ENCODE peak calls at places on chromosome 7, in nine cellular contexts. Y is OCI-LY7, Q is AG04450, X is stomach, C is PC-9, B is IMR-90, L is neural progenitor cell, R is lung, W is RWPE2. M is an unnamed sample.

GRCh38 chr7:7772385-7772784 is 54.0 kb upstream of the RPA3 start:
- DNase-seq in Y (peak; percentile 50), Q (no peak), X (no peak), R (no peak), B (peak; percentile 67), W (no peak), C (no peak), L (no peak), M (peak; percentile 29)

GRCh38 chr7:17147409-17147808 is 151.0 kb upstream of the AHR start:
- DNase-seq in L (no peak), B (no peak), C (no peak), X (no peak), Q (no peak), R (no peak), W (no peak), Y (no peak), M (no peak)

GRCh38 chr7:153832160-153832559 is 220.0 kb upstream of the DPP6 start:
- DNase-seq in B (no peak), R (no peak), Q (no peak), X (no peak), L (no peak), Y (no peak), W (no peak), C (no peak), M (no peak)

GRCh38 chr7:70028620-70029019 is 430.3 kb downstream of the AUTS2 start:
- DNase-seq in B (no peak), Q (no peak), C (no peak), W (no peak), L (no peak), X (no peak), Y (peak; percentile 35), R (no peak), M (no peak)

GRCh38 chr7:96548664-96549063 is 161.0 kb downstream of the SEM1 start:
- DNase-seq in Q (no peak), W (peak; percentile 85), B (no peak), C (peak; percentile 84), R (no peak), L (no peak), X (no peak), Y (no peak), M (no peak)

GRCh38 chr7:27908534-27909165 is 168.7 kb downstream of the TAX1BP1 start:
- DNase-seq in L (no peak), C (no peak), W (no peak), R (no peak), X (no peak), B (no peak), Q (no peak), Y (no peak), M (no peak)

GRCh38 chr7:17849504-17849903 is 90.8 kb downstream of the SNX13 start:
- DNase-seq in Q (peak; percentile 18), C (no peak), B (peak; percentile 64), L (no peak), R (no peak), Y (no peak), X (no peak), W (no peak), M (no peak)

GRCh38 chr7:108109216-108109908 is 20.8 kb downstream of the LAMB4 start:
- DNase-seq in B (no peak), X (no peak), Q (no peak), W (no peak), L (peak; percentile 43), Y (peak; percentile 15), R (no peak), C (no peak), M (no peak)

GRCh38 chr7:98399462-98399861 is 1.4 kb downstream of the BAIAP2L1 start:
- DNase-seq in Y (no peak), W (no peak), X (no peak), L (peak; percentile 6), B (peak; percentile 43), R (no peak), C (no peak), Q (no peak), M (no peak)

GRCh38 chr7:98398567-98399372 is 2.1 kb downstream of the BAIAP2L1 start:
- DNase-seq in Y (no peak), L (peak; percentile 9), R (no peak), W (no peak), B (no peak), Q (no peak), C (peak; percentile 24), X (no peak), M (no peak)

GRCh38 chr7:98399903-98400537 is 870 bp downstream of the BAIAP2L1 start:
- DNase-seq in W (no peak), B (peak; percentile 17), C (peak; percentile 34), X (no peak), Q (no peak), L (peak; percentile 81), R (no peak), Y (no peak), M (no peak)

GRCh38 chr7:98396768-98397167 is 4.1 kb downstream of the BAIAP2L1 start:
- DNase-seq in W (no peak), C (no peak), B (no peak), Y (no peak), X (no peak), R (no peak), L (no peak), Q (no peak), M (no peak)

GRCh38 chr7:98400538-98401427 is at the start of gene BAIAP2L1:
- DNase-seq in Q (no peak), X (peak; percentile 98), W (peak; percentile 91), B (peak; percentile 49), L (peak; percentile 96), R (peak; percentile 93), Y (peak; percentile 36), C (peak; percentile 100), M (peak; percentile 66)
- TF ChIP-seq CTCF in Q (peak; percentile 57), X (peak; percentile 39), W (peak; percentile 92), B (peak; percentile 63), L (peak; percentile 74), R (peak; percentile 33), Y (peak; percentile 47), C (peak; percentile 79), M (peak; percentile 81)

DNA sequence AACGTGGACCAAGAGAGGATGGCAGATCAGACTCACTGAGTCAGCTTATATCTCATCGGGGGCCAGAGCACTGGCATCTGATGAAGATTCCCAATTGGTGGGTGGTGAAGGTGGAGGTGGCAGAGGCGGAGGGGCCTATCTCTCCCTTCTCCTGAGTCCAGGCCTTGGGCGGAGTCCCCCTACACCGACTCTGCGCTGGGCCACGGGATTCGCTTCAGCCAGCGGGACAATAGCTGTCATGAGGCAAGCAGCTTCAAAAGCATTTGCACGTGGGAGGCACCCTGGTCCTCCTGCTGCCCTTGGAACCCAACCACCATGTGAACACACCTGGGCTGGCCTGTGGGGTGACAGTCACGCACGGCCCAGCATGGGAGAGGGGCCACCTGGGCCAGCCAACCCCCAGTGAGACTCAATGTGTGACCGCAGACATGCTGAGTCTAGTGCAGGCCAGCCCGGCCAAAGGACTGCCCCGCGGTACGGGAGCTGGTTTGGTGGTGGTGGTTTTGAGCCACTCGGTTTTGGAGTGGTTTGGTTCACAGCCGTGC is 466.8 kb upstream of the FOXK1 start:
- DNase-seq in B (no peak), L (no peak), W (no peak), Y (no peak), X (no peak), C (no peak), Q (no peak), R (no peak), M (no peak)
- H3K27ac ChIP-seq in B (no peak overlapping the region), L (no peak overlapping the region), W (no peak overlapping the region), Y (no peak overlapping the region), X (no peak overlapping the region), C (no peak overlapping the region), Q (no peak overlapping the region), R (no peak overlapping the region), M (no peak overlapping the region)

GRCh38 chr7:128358233-128358632 is 3.3 kb downstream of the PRRT4 start:
- DNase-seq in R (no peak), C (no peak), Q (no peak), X (no peak), W (no peak), B (no peak), L (no peak), Y (no peak), M (no peak)

GRCh38 chr7:128359336-128359735 is 2.2 kb downstream of the PRRT4 start:
- DNase-seq in Q (no peak), X (no peak), W (no peak), Y (no peak), L (no peak), R (no peak), C (no peak), B (no peak), M (no peak)

GRCh38 chr7:128361463-128362441 is at the start of gene PRRT4:
- DNase-seq in Y (no peak), W (no peak), C (peak; percentile 38), Q (no peak), R (no peak), B (no peak), L (peak; percentile 82), X (peak; percentile 40), M (no peak)

GRCh38 chr7:128357366-128357662 is 4.2 kb downstream of the PRRT4 start:
- DNase-seq in W (no peak), Q (no peak), L (peak; percentile 9), R (no peak), B (no peak), C (peak; percentile 53), Y (no peak), X (no peak), M (no peak)

GRCh38 chr7:128359939-128360338 is 1.6 kb downstream of the PRRT4 start:
- DNase-seq in Q (no peak), X (no peak), Y (no peak), W (no peak), L (no peak), R (no peak), B (no peak), C (no peak), M (no peak)
- H3K4me3 ChIP-seq in Q (no peak overlapping the region), X (no peak overlapping the region), Y (no peak overlapping the region), W (no peak overlapping the region), L (peak overlapping the region; percentile 67), R (no peak overlapping the region), B (no peak overlapping the region), C (peak overlapping the region; percentile 67), M (no peak overlapping the region)

GRCh38 chr7:150444674-150445365 is 5.6 kb upstream of the GIMAP8 start:
- DNase-seq in Y (no peak), Q (no peak), R (no peak), B (no peak), X (no peak), L (no peak), C (no peak), W (no peak), M (no peak)

GRCh38 chr7:150442811-150443210 is 7.6 kb upstream of the GIMAP8 start:
- DNase-seq in W (no peak), Y (no peak), C (no peak), R (no peak), Q (no peak), X (no peak), B (no peak), L (no peak), M (no peak)

GRCh38 chr7:150444141-150444540 is 6.3 kb upstream of the GIMAP8 start:
- DNase-seq in X (no peak), L (no peak), B (no peak), Y (no peak), C (no peak), R (no peak), W (no peak), Q (no peak), M (no peak)

GRCh38 chr7:150439926-150440325 is 10.5 kb upstream of the GIMAP8 start:
- DNase-seq in W (no peak), Y (no peak), R (no peak), L (no peak), B (peak; percentile 7), Q (no peak), C (no peak), X (no peak), M (no peak)

DNA sequence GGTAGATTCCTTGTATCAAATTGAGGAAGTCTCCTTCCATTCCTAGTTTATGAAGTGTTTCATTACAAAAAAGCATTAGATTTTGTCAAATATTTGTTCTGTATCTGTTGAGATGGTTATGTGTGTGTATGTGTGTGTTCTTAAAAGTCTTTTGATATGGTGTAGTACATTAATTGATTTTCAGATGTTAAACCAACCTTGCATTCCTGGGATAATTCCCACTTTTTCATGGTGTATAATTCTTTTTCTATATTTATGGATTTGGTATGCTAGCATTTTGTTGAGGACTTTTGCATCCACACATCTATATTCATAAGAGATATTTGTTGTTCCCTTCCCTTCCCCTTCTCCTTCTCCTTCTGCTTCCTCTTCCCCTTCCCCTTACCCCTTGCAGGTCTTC is 8.9 kb upstream of the GIMAP8 start:
- DNase-seq in W (no peak), R (no peak), B (no peak), Q (no peak), C (no peak), X (no peak), L (no peak), Y (no peak), M (no peak)
- TF ChIP-seq CTCF in W (no peak), R (no peak), B (no peak), Q (no peak), C (no peak), X (no peak), L (no peak), Y (no peak), M (no peak)

M was measured in Peyer's patch.